ENCODE peak calls at places on chromosomes 4 and X, in six cellular contexts. S is GM19239; A is ovary; Y is stimulated activated CD4-positive, alpha-beta T cell treated with anti-CD3 and anti-CD28 coated beads, Interleukin-15, amount 100 ng/mL, for 1 hour; H is fibroblast of pulmonary artery; O is psoas muscle. R is an unnamed sample.

GRCh38 chr4:156038772-156039171 is 85.1 kb upstream of the CTSO start:
- DNase-seq in A (no peak), Y (no peak), H (no peak), S (no peak), O (no peak), R (no peak)

GRCh38 chr4:105679186-105679585 is 29.3 kb downstream of the INTS12 start:
- DNase-seq in S (no peak), A (no peak), H (no peak), Y (no peak), O (no peak), R (no peak)

GRCh38 chr4:185896832-185897475 is 85.0 kb upstream of the SORBS2 start:
- DNase-seq in S (no peak), A (no peak), H (no peak), Y (no peak), O (no peak), R (peak)

GRCh38 chr4:134202136-134202535 is 547 bp upstream of the PABPC4L start:
- DNase-seq in H (no peak), Y (no peak), A (no peak), O (no peak), S (no peak), R (no peak)

GRCh38 chr4:34037280-34037679 is 2207.0 kb downstream of the ARAP2 start:
- DNase-seq in O (no peak), H (no peak), Y (no peak), A (no peak), S (no peak), R (no peak)

GRCh38 chrX:24377911-24378468 is 17.6 kb downstream of the SUPT20HL1 start:
- DNase-seq in O (no peak), S (no peak), Y (no peak), A (no peak), H (no peak), R (no peak)

GRCh38 chr4:1495416-1496115 is 89.3 kb upstream of the NKX1-1 start:
- DNase-seq in H (no peak), Y (no peak), S (no peak), O (no peak), A (no peak), R (no peak)

GRCh38 chr4:140141196-140141845 is 12.7 kb downstream of the MAML3 start:
- DNase-seq in H (no peak), S (no peak), O (no peak), A (no peak), Y (no peak), R (no peak)

GRCh38 chr4:78032446-78032845 is 24.7 kb upstream of the FRAS1 start:
- DNase-seq in H (no peak), A (no peak), Y (no peak), S (no peak), O (no peak), R (no peak)

GRCh38 chr4:153731239-153731638 is 28.6 kb downstream of the RNF175 start:
- DNase-seq in O (no peak), S (no peak), A (no peak), H (peak), Y (no peak), R (no peak)

GRCh38 chr4:32184186-32184585 is 1464.0 kb downstream of the PCDH7 start:
- DNase-seq in O (no peak), A (no peak), H (no peak), Y (no peak), S (no peak), R (no peak)

GRCh38 chrX:48573690-48574269 is 504 bp upstream of the RBM3 start:
- DNase-seq in O (peak), S (no peak), Y (no peak), A (peak), H (no peak), R (no peak)

GRCh38 chr4:147310312-147310711 is 170.6 kb upstream of the EDNRA start:
- DNase-seq in S (no peak), Y (no peak), H (no peak), O (no peak), A (no peak), R (no peak)

GRCh38 chr4:3387943-3388348 is 53.8 kb upstream of the HGFAC start:
- DNase-seq in Y (no peak), A (peak), H (peak), O (peak), S (no peak), R (no peak)

GRCh38 chrX:19879742-19880378 is 7.5 kb downstream of the SH3KBP1 start:
- DNase-seq in S (no peak), A (no peak), Y (no peak), O (no peak), H (no peak), R (no peak)

GRCh38 chr4:75555294-75556164 is at the start of gene ODAPH:
- DNase-seq in S (peak), Y (no peak), H (no peak), O (no peak), A (no peak), R (peak)

GRCh38 chr4:85398276-85398675 is 76.7 kb upstream of the ARHGAP24 start:
- DNase-seq in O (no peak), S (no peak), A (no peak), H (peak), Y (no peak), R (no peak)

GRCh38 chr4:140071806-140072205 is 82.2 kb downstream of the MAML3 start:
- DNase-seq in O (no peak), H (peak), A (no peak), Y (no peak), S (peak), R (peak)

GRCh38 chr4:30605616-30606015 is 114.6 kb upstream of the PCDH7 start:
- DNase-seq in H (peak), O (no peak), S (no peak), Y (no peak), A (no peak), R (no peak)

GRCh38 chr4:8276358-8277240 is 7.0 kb downstream of the HTRA3 start:
- DNase-seq in Y (no peak), H (peak), O (peak), S (no peak), A (peak), R (no peak)

GRCh38 chrX:131812847-131813825 is 210.0 kb upstream of the STK26 start:
- DNase-seq in Y (peak), A (peak), H (no peak), O (peak), S (peak), R (peak)

GRCh38 chr4:5165419-5166369 is 114.4 kb downstream of the STK32B start:
- DNase-seq in S (no peak), A (no peak), H (peak), Y (no peak), O (no peak), R (no peak)

GRCh38 chr4:8351931-8352367 is 82.4 kb downstream of the HTRA3 start:
- DNase-seq in Y (no peak), A (peak), S (no peak), O (no peak), H (peak), R (no peak)

GRCh38 chrX:134167804-134168203 is 69.2 kb upstream of the CCDC160 start:
- DNase-seq in A (no peak), Y (no peak), O (no peak), H (no peak), S (no peak), R (no peak)

GRCh38 chrX:20567108-20567507 is 300.4 kb upstream of the RPS6KA3 start:
- DNase-seq in A (no peak), H (no peak), O (no peak), Y (no peak), S (no peak), R (no peak)

GRCh38 chr4:185238750-185239149 is 29.4 kb downstream of the SNX25 start:
- DNase-seq in O (no peak), S (no peak), A (no peak), H (no peak), Y (no peak), R (no peak)

GRCh38 chr4:38007645-38008044 is 47.4 kb downstream of the PTTG2 start:
- DNase-seq in S (no peak), O (no peak), A (no peak), Y (no peak), H (no peak), R (no peak)

GRCh38 chr4:57282556-57283310 is 172.5 kb upstream of the IGFBP7 start:
- DNase-seq in H (no peak), S (no peak), A (no peak), O (no peak), Y (no peak), R (no peak)

GRCh38 chr4:174136013-174136412 is 147.5 kb downstream of the FBXO8 start:
- DNase-seq in O (no peak), S (no peak), H (peak), Y (no peak), A (no peak), R (no peak)

GRCh38 chr4:39023059-39023458 is 9.2 kb downstream of the TMEM156 start:
- DNase-seq in Y (no peak), O (no peak), A (no peak), H (no peak), S (no peak), R (no peak)

GRCh38 chr4:3288571-3289094 is 4.2 kb upstream of the RGS12 start:
- DNase-seq in S (no peak), A (no peak), Y (no peak), O (no peak), H (no peak), R (no peak)

GRCh38 chr4:117137143-117137542 is 51.8 kb upstream of the TRAM1L1 start:
- DNase-seq in S (no peak), H (peak), A (no peak), Y (no peak), O (no peak), R (no peak)

GRCh38 chr4:71713611-71714203 is 70.2 kb downstream of the GC start:
- DNase-seq in O (no peak), H (peak), S (no peak), Y (no peak), A (no peak), R (no peak)

GRCh38 chr4:72974694-72975487 is 94.6 kb downstream of the COX18 start:
- DNase-seq in H (peak), A (no peak), O (no peak), S (no peak), Y (no peak), R (no peak)

GRCh38 chr4:4407299-4408131 is 20.6 kb downstream of the NSG1 start:
- DNase-seq in A (no peak), S (no peak), H (no peak), Y (no peak), O (no peak), R (no peak)